ENCODE peak calls at places on chromosomes 1 and 21, in ten cellular contexts. D is CD8-positive, alpha-beta memory T cell; C is pancreas; A is left ventricle myocardium inferior; H is transverse colon; I is psoas muscle; O is spleen; F is A673; R is uterus; L is colonic mucosa. P is an unnamed sample.

GRCh38 chr1:64378826-64379225 is 91.1 kb upstream of the CACHD1 start:
- DNase-seq in D (no peak), C (no peak), A (no peak), H (no peak), I (no peak), O (no peak), F (no peak), R (no peak), L (no peak), P (no peak)

GRCh38 chr1:86788300-86789206 is 84.2 kb downstream of the SH3GLB1 start:
- DNase-seq in D (no peak), C (no peak), A (peak; percentile 19), H (no peak), I (peak; percentile 72), O (no peak), F (no peak), R (no peak), L (no peak), P (no peak)

GRCh38 chr1:109901508-109902145 is 9.0 kb upstream of the CSF1 start:
- DNase-seq in D (no peak), C (no peak), A (peak; percentile 47), H (peak; percentile 42), I (no peak), O (no peak), F (no peak), R (no peak), L (peak; percentile 64), P (peak; percentile 82)

GRCh38 chr1:246492611-246493245 is 14.4 kb downstream of the SMYD3 start:
- DNase-seq in D (no peak), C (no peak), A (peak; percentile 60), H (peak; percentile 64), I (peak; percentile 85), O (no peak), F (peak; percentile 79), R (peak; percentile 51), L (peak; percentile 69), P (peak; percentile 72)

GRCh38 chr1:179104851-179105250 is 23.0 kb downstream of the TOR3A start:
- DNase-seq in D (no peak), C (no peak), A (no peak), H (no peak), I (no peak), O (no peak), F (no peak), R (no peak), L (no peak), P (no peak)

GRCh38 chr1:72177711-72178110 is 104.6 kb downstream of the NEGR1 start:
- DNase-seq in D (no peak), C (no peak), A (no peak), H (no peak), I (no peak), O (no peak), F (no peak), R (no peak), L (no peak), P (no peak)

GRCh38 chr1:151156515-151156819 is at the start of gene TNFAIP8L2:
- DNase-seq in D (peak; percentile 78), C (no peak), A (peak; percentile 58), H (peak; percentile 74), I (peak; percentile 75), O (peak; percentile 95), F (no peak), R (no peak), L (peak; percentile 73), P (peak; percentile 81)

GRCh38 chr1:90133133-90133532 is 138.2 kb downstream of the ZNF326 start:
- DNase-seq in D (no peak), C (no peak), A (no peak), H (peak; percentile 23), I (no peak), O (no peak), F (peak; percentile 93), R (no peak), L (peak; percentile 67), P (no peak)

GRCh38 chr1:205066221-205066818 is 17.9 kb downstream of the TMEM81 start:
- DNase-seq in D (no peak), C (peak; percentile 44), A (no peak), H (no peak), I (peak; percentile 27), O (peak; percentile 61), F (no peak), R (no peak), L (no peak), P (peak; percentile 50)

GRCh38 chr21:42460391-42461184 is 35.4 kb downstream of the RSPH1 start:
- DNase-seq in D (no peak), C (no peak), A (no peak), H (peak; percentile 61), I (peak; percentile 47), O (peak; percentile 82), F (no peak), R (no peak), L (no peak), P (no peak)

GRCh38 chr1:203342192-203342940 is 8.6 kb downstream of the FMOD start:
- DNase-seq in D (no peak), C (peak; percentile 65), A (peak; percentile 34), H (peak; percentile 77), I (no peak), O (no peak), F (peak; percentile 74), R (peak; percentile 59), L (peak; percentile 78), P (no peak)

GRCh38 chr1:152182431-152182830 is 23.4 kb upstream of the RPTN start:
- DNase-seq in D (no peak), C (no peak), A (no peak), H (no peak), I (no peak), O (no peak), F (no peak), R (no peak), L (no peak), P (no peak)

GRCh38 chr1:26526287-26526686 is 3.3 kb upstream of the RPS6KA1 start:
- DNase-seq in D (no peak), C (no peak), A (no peak), H (no peak), I (no peak), O (no peak), F (no peak), R (no peak), L (no peak), P (no peak)

GRCh38 chr21:27244796-27245195 is 277.9 kb upstream of the ADAMTS5 start:
- DNase-seq in D (no peak), C (no peak), A (no peak), H (no peak), I (no peak), O (no peak), F (no peak), R (no peak), L (no peak), P (no peak)

GRCh38 chr1:237226177-237226944 is 184.4 kb downstream of the RYR2 start:
- DNase-seq in D (no peak), C (no peak), A (no peak), H (no peak), I (no peak), O (no peak), F (no peak), R (no peak), L (no peak), P (no peak)

GRCh38 chr1:45526135-45526644 is 4.5 kb upstream of the PRDX1 start:
- DNase-seq in D (no peak), C (no peak), A (no peak), H (no peak), I (no peak), O (no peak), F (no peak), R (no peak), L (no peak), P (no peak)

GRCh38 chr1:98373055-98373454 is 288.5 kb upstream of the SNX7 start:
- DNase-seq in D (no peak), C (no peak), A (no peak), H (no peak), I (no peak), O (no peak), F (peak; percentile 79), R (no peak), L (no peak), P (no peak)

GRCh38 chr1:37605806-37606474 is 10.2 kb upstream of the GNL2 start:
- DNase-seq in D (no peak), C (no peak), A (no peak), H (peak; percentile 26), I (no peak), O (no peak), F (no peak), R (peak; percentile 82), L (no peak), P (no peak)

GRCh38 chr1:54766726-54767125 is 2.4 kb upstream of the PARS2 start:
- DNase-seq in D (no peak), C (no peak), A (no peak), H (no peak), I (no peak), O (no peak), F (peak; percentile 7), R (no peak), L (no peak), P (no peak)

GRCh38 chr21:14319805-14320204 is 63.1 kb downstream of the HSPA13 start:
- DNase-seq in D (no peak), C (no peak), A (no peak), H (no peak), I (no peak), O (no peak), F (no peak), R (no peak), L (no peak), P (no peak)
- H3K27me3 ChIP-seq in D (no peaks in the 10 kb centered on the region), C (no peaks in the 10 kb centered on the region), A (no peaks in the 10 kb centered on the region), H (no peaks in the 10 kb centered on the region), I (no peaks in the 10 kb centered on the region), O (no peaks in the 10 kb centered on the region), F (no peaks in the 10 kb centered on the region), R (no peaks in the 10 kb centered on the region), L (no peaks in the 10 kb centered on the region), P (no peaks in the 10 kb centered on the region)

GRCh38 chr1:177566495-177566894 is 395.7 kb downstream of the BRINP2 start:
- DNase-seq in D (no peak), C (no peak), A (no peak), H (peak; percentile 13), I (no peak), O (no peak), F (no peak), R (no peak), L (no peak), P (no peak)
- H3K27me3 ChIP-seq in D (no peaks in the 10 kb centered on the region), C (no peaks in the 10 kb centered on the region), A (peaks cover 64% of the 10 kb centered on the region), H (no peaks in the 10 kb centered on the region), I (no peaks in the 10 kb centered on the region), O (no peaks in the 10 kb centered on the region), F (no peaks in the 10 kb centered on the region), R (no peaks in the 10 kb centered on the region), L (no peaks in the 10 kb centered on the region), P (no peaks in the 10 kb centered on the region)

GRCh38 chr1:5651496-5651895 is 340.7 kb downstream of the NPHP4 start:
- DNase-seq in D (no peak), C (peak; percentile 12), A (no peak), H (no peak), I (no peak), O (no peak), F (no peak), R (no peak), L (no peak), P (no peak)
- H3K27me3 ChIP-seq in D (no peaks in the 10 kb centered on the region), C (no peaks in the 10 kb centered on the region), A (peaks cover 69% of the 10 kb centered on the region), H (peaks cover 39% of the 10 kb centered on the region), I (peaks cover 12% of the 10 kb centered on the region), O (peaks cover 35% of the 10 kb centered on the region), F (peaks cover 25% of the 10 kb centered on the region), R (no peaks in the 10 kb centered on the region), L (peaks cover 5% of the 10 kb centered on the region), P (peaks cover 26% of the 10 kb centered on the region)

DNA sequence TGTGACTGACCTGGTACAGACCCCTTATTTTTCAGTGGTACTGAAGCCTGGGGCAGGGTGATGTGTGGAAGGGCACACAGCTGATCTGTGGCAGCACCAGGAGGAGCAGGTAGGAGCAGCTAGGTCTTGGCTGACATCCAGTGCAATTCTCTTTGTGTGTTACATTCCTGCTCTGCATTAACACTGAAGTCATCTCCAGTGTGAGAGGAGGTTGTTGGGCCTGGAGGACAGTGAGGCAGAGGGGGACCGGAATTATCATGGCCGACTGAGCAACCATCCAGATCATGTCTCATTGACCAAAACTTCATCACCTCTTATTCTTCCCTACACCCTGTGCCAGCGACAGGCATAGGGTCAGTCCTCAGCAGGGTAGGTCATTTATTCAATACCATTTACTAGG is 1.5 kb downstream of the SLAMF8 start:
- DNase-seq in D (no peak), C (no peak), A (no peak), H (no peak), I (no peak), O (no peak), F (no peak), R (no peak), L (no peak), P (no peak)
- H3K27me3 ChIP-seq in D (no peaks in the 10 kb centered on the region), C (no peaks in the 10 kb centered on the region), A (peaks cover 12% of the 10 kb centered on the region), H (no peaks in the 10 kb centered on the region), I (no peaks in the 10 kb centered on the region), O (no peaks in the 10 kb centered on the region), F (no peaks in the 10 kb centered on the region), R (no peaks in the 10 kb centered on the region), L (no peaks in the 10 kb centered on the region), P (no peaks in the 10 kb centered on the region)